ENCODE peak calls at places on chromosomes 16 and 17, in nine cellular contexts. G is AG04450; I is RWPE2; W is CD4-positive, alpha-beta T cell; K is IMR-90; M is chondrocyte; N is neural crest cell; L is body of pancreas; P is fibroblast of mammary gland. F is an unnamed sample.
A peak's percentile ranks its signal among the peaks of the same experiment; 100 is the strongest.

GRCh38 chr16:24525970-24526559 is 13.3 kb upstream of the RBBP6 start:
- DNase-seq in G (no peak), I (peak; percentile 79), W (no peak), K (no peak), M (no peak), N (no peak), L (peak; percentile 19), P (no peak), F (no peak)

GRCh38 chr17:77245162-77245926 is 104.6 kb downstream of the SEC14L1 start:
- DNase-seq in G (no peak), I (no peak), W (no peak), K (no peak), M (no peak), N (no peak), L (no peak), P (no peak), F (no peak)

GRCh38 chr17:65627892-65628622 is 66.6 kb upstream of the AXIN2 start:
- DNase-seq in G (peak; percentile 75), I (no peak), W (no peak), K (peak; percentile 92), M (no peak), N (no peak), L (peak; percentile 18), P (peak; percentile 46), F (no peak)

GRCh38 chr17:48542114-48542955 is 2.6 kb downstream of the HOXB2 start:
- DNase-seq in G (no peak), I (no peak), W (peak; percentile 51), K (peak; percentile 34), M (no peak), N (no peak), L (no peak), P (peak; percentile 66), F (no peak)

GRCh38 chr17:70034158-70034557 is 40.9 kb upstream of the KCNJ16 start:
- DNase-seq in G (no peak), I (no peak), W (no peak), K (no peak), M (no peak), N (no peak), L (no peak), P (no peak), F (no peak)

GRCh38 chr16:85072947-85073346 is 39.3 kb downstream of the CIBAR2 start:
- DNase-seq in G (peak; percentile 46), I (peak; percentile 53), W (no peak), K (peak; percentile 90), M (no peak), N (no peak), L (no peak), P (peak; percentile 87), F (no peak)

GRCh38 chr16:67516296-67517177 is 12.1 kb upstream of the RIPOR1 start:
- DNase-seq in G (no peak), I (no peak), W (no peak), K (peak; percentile 73), M (no peak), N (no peak), L (no peak), P (peak; percentile 73), F (no peak)

GRCh38 chr17:76025294-76025693 is 1.8 kb downstream of the EVPL start:
- DNase-seq in G (no peak), I (no peak), W (no peak), K (no peak), M (no peak), N (no peak), L (no peak), P (no peak), F (no peak)

GRCh38 chr17:77211681-77212080 is 70.9 kb downstream of the SEC14L1 start:
- DNase-seq in G (no peak), I (no peak), W (no peak), K (no peak), M (peak; percentile 56), N (no peak), L (no peak), P (no peak), F (no peak)

GRCh38 chr17:66952031-66952524 is 12.4 kb upstream of the CACNG4 start:
- DNase-seq in G (peak; percentile 88), I (peak; percentile 96), W (no peak), K (peak; percentile 97), M (no peak), N (no peak), L (no peak), P (no peak), F (no peak)

GRCh38 chr17:43220511-43221125 is 7.8 kb downstream of the CCDC200 start:
- DNase-seq in G (no peak), I (no peak), W (no peak), K (no peak), M (peak; percentile 46), N (no peak), L (no peak), P (no peak), F (peak; percentile 2)

GRCh38 chr17:43217614-43218087 is 6.0 kb downstream of the TMEM106A start:
- DNase-seq in G (no peak), I (no peak), W (no peak), K (no peak), M (peak; percentile 33), N (no peak), L (no peak), P (no peak), F (no peak)

GRCh38 chr17:43216762-43217613 is 5.3 kb downstream of the TMEM106A start:
- DNase-seq in G (no peak), I (no peak), W (no peak), K (no peak), M (peak; percentile 27), N (no peak), L (no peak), P (no peak), F (no peak)

GRCh38 chr17:43219746-43220380 is 8.2 kb downstream of the TMEM106A start:
- DNase-seq in G (no peak), I (no peak), W (no peak), K (no peak), M (peak; percentile 15), N (no peak), L (no peak), P (no peak), F (no peak)

GRCh38 chr17:43219001-43219400 is 7.3 kb downstream of the TMEM106A start:
- DNase-seq in G (no peak), I (no peak), W (no peak), K (no peak), M (peak; percentile 12), N (no peak), L (no peak), P (no peak), F (no peak)
- TF ChIP-seq CTCF in G (no peak), I (no peak), W (no peak), K (no peak), M (no peak), N (no peak), L (no peak), P (no peak), F (no peak)

DNA sequence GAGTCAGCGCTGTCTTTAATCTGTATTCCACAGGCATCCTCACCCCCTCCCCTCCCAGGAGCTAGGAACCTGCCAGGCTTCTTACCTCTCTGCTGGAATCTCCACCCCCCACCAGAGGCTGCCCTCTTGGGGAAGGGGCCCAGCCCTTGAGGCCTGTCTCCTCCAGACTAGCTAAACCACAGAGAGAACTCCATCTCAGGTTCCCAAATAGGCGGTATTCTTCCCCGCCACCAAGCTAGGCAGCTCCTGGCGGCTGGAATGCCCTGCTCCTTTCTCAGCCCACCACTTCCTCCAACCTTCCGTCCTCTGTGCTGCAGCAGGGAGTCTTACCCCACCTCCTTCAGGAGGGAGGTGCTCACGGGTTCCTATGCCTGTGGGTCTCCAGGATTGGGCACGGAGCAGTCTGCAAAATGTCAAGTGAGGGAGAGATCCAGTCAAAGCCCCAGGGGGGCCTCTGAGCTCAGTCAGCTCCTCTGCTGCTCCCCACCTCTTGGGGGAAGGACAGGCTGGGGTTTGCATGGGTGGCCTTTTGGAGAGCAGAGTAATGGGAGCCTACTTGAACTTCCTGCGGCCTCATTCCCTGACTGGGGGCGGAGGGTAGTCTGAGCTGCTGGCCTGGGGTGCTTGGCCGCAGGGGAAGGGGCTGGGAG is 55.7 kb downstream of the SREBF1 start:
- DNase-seq in G (peak; percentile 18), I (no peak), W (no peak), K (peak; percentile 65), M (no peak), N (peak; percentile 22), L (no peak), P (peak; percentile 49), F (no peak)
- TF ChIP-seq CTCF in G (peak; percentile 64), I (peak; percentile 33), W (no peak), K (peak; percentile 41), M (peak; percentile 75), N (peak; percentile 50), L (no peak), P (peak; percentile 31), F (no peak)

GRCh38 chr17:35537569-35538209 is at the start of gene SLFN12L:
- DNase-seq in G (no peak), I (no peak), W (no peak), K (no peak), M (no peak), N (no peak), L (no peak), P (no peak), F (no peak)

GRCh38 chr17:35536664-35537160 is 766 bp downstream of the SLFN12L start:
- DNase-seq in G (no peak), I (no peak), W (peak; percentile 44), K (no peak), M (no peak), N (no peak), L (no peak), P (no peak), F (no peak)

GRCh38 chr17:35541434-35541833 is 4.0 kb upstream of the SLFN12L start:
- DNase-seq in G (no peak), I (no peak), W (no peak), K (no peak), M (no peak), N (no peak), L (no peak), P (no peak), F (no peak)

GRCh38 chr17:35540589-35541404 is 3.3 kb upstream of the SLFN12L start:
- DNase-seq in G (no peak), I (no peak), W (peak; percentile 43), K (peak; percentile 51), M (no peak), N (no peak), L (no peak), P (peak; percentile 25), F (no peak)

GRCh38 chr17:35539659-35540026 is 2.2 kb upstream of the SLFN12L start:
- DNase-seq in G (no peak), I (no peak), W (no peak), K (no peak), M (no peak), N (no peak), L (no peak), P (no peak), F (no peak)
- TF ChIP-seq CTCF in G (no peak), I (peak; percentile 73), W (peak; percentile 14), K (no peak), M (peak; percentile 54), N (peak; percentile 7), L (no peak), P (no peak), F (no peak)

GRCh38 chr17:37650419-37651003 is 7.3 kb upstream of the DDX52 start:
- DNase-seq in G (no peak), I (no peak), W (no peak), K (peak; percentile 59), M (no peak), N (peak; percentile 27), L (peak; percentile 38), P (peak; percentile 68), F (no peak)
- TF ChIP-seq CTCF in G (peak; percentile 52), I (peak; percentile 81), W (no peak), K (peak; percentile 71), M (peak; percentile 82), N (peak; percentile 66), L (peak; percentile 29), P (peak; percentile 61), F (no peak)

F was measured in natural killer cell.